ENCODE peak calls at places on chromosome 22, in five cellular contexts. S is CD4-positive, alpha-beta T cell; G is IMR-90; E is heart left ventricle; A is cardiac muscle cell. J is an unnamed sample.

GRCh38 chr22:39731881-39732555 is 161.5 kb downstream of the CACNA1I start:
- DNase-seq in A (no peak), E (no peak), S (no peak), G (no peak), J (no peak)

GRCh38 chr22:43731986-43732385 is 80.1 kb downstream of the EFCAB6 start:
- DNase-seq in S (no peak), E (no peak), A (no peak), G (no peak), J (no peak)

GRCh38 chr22:50523806-50524663 is 1.4 kb downstream of the SCO2 start:
- DNase-seq in G (no peak), A (no peak), S (no peak), E (peak; percentile 29), J (no peak)

GRCh38 chr22:17871726-17872458 is 97.6 kb upstream of the BID start:
- DNase-seq in G (no peak), E (peak; percentile 90), S (no peak), A (no peak), J (peak; percentile 76)

GRCh38 chr22:50260434-50260800 is 1.1 kb downstream of the MAPK12 start:
- DNase-seq in S (no peak), E (no peak), G (no peak), A (no peak), J (no peak)

GRCh38 chr22:41367680-41368542 is 13.8 kb upstream of the TEF start:
- DNase-seq in G (peak; percentile 22), E (no peak), A (peak; percentile 62), S (no peak), J (peak; percentile 66)

GRCh38 chr22:49210606-49211005 is 617.1 kb downstream of the BRD1 start:
- DNase-seq in E (no peak), G (no peak), S (no peak), A (no peak), J (no peak)

GRCh38 chr22:29641781-29642355 is 38.4 kb downstream of the NF2 start:
- DNase-seq in S (no peak), E (no peak), G (no peak), A (no peak), J (no peak)

GRCh38 chr22:32722441-32722840 is 79.1 kb upstream of the TIMP3 start:
- DNase-seq in G (no peak), A (no peak), S (no peak), E (no peak), J (no peak)

GRCh38 chr22:47213571-47214230 is 451.3 kb downstream of the TBC1D22A start:
- DNase-seq in G (no peak), E (no peak), S (peak; percentile 14), A (peak; percentile 16), J (no peak)

GRCh38 chr22:39130892-39131855 is 21.3 kb downstream of the CBX7 start:
- DNase-seq in G (peak; percentile 42), E (no peak), A (no peak), S (no peak), J (no peak)

GRCh38 chr22:20956258-20957117 is 10.6 kb upstream of the AIFM3 start:
- DNase-seq in G (peak; percentile 25), E (no peak), A (peak; percentile 50), S (no peak), J (no peak)

GRCh38 chr22:23034621-23035556 is 35.4 kb upstream of the GNAZ start:
- DNase-seq in G (no peak), S (no peak), A (no peak), E (no peak), J (no peak)
- H3K27ac ChIP-seq in G (no peak overlapping the region), S (no peak overlapping the region), A (no peak overlapping the region), E (no peak overlapping the region), J (no peak overlapping the region)

GRCh38 chr22:19270873-19271272 is 20.6 kb downstream of the CLTCL1 start:
- DNase-seq in G (no peak), E (no peak), A (no peak), S (no peak), J (no peak)

GRCh38 chr22:19271856-19272535 is 19.5 kb downstream of the CLTCL1 start:
- DNase-seq in G (peak; percentile 74), S (no peak), E (no peak), A (no peak), J (no peak)

GRCh38 chr22:19275513-19275912 is 16.0 kb downstream of the CLTCL1 start:
- DNase-seq in A (no peak), G (no peak), E (no peak), S (no peak), J (no peak)

GRCh38 chr22:19275104-19275503 is 16.4 kb downstream of the CLTCL1 start:
- DNase-seq in A (no peak), G (no peak), S (no peak), E (no peak), J (no peak)

GRCh38 chr22:19271273-19271855 is 20.2 kb downstream of the CLTCL1 start:
- DNase-seq in S (no peak), G (no peak), A (no peak), E (no peak), J (no peak)
- H3K27ac ChIP-seq in S (no peak overlapping the region), G (no peak overlapping the region), A (no peak overlapping the region), E (no peak overlapping the region), J (no peak overlapping the region)

DNA sequence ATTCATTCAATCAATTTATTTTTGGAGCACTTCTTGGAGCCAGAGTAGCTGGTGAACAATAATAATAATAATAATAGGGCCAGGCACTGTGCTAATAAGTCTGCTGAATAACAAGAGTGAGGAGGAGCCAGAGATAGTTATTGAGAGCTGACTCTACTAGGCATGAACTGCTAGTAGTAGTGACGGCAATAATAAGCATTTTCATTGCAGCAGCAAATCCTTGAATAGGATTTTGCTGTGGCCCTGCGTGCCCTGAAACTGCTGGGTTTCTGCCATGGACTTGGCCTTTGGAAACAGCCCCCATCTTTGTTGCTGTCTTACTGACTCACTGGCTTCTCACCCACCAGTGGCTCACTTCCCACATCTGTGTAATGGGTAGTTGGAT is 545.9 kb downstream of the MIAT start:
- DNase-seq in A (no peak), E (no peak), S (no peak), G (no peak), J (no peak)
- H3K27ac ChIP-seq in A (no peak overlapping the region), E (no peak overlapping the region), S (no peak overlapping the region), G (no peak overlapping the region), J (no peak overlapping the region)

GRCh38 chr22:37274380-37274862 is 7.9 kb upstream of the CYTH4 start:
- DNase-seq in G (no peak), S (no peak), A (no peak), E (peak; percentile 70), J (no peak)
- H3K27ac ChIP-seq in G (no peak overlapping the region), S (no peak overlapping the region), A (no peak overlapping the region), E (no peak overlapping the region), J (no peak overlapping the region)

J was measured in substantia nigra.